ENCODE peak calls at places on chromosome 1, in six cellular contexts. T is GM23248, I is nephron progenitor cell, F is psoas muscle, L is caudate nucleus, P is NCI-H1105 treated with DMSO at 0.1 percent for 48 hours. J is an unnamed sample.

GRCh38 chr1:116356673-116357072 is 16.4 kb upstream of the ATP1A1 start:
- DNase-seq in T (peak; percentile 51), I (no peak), F (no peak), L (no peak), P (no peak), J (no peak)

GRCh38 chr1:93675931-93676330 is 5.7 kb downstream of the BCAR3 start:
- DNase-seq in T (peak; percentile 48), I (no peak), F (no peak), L (no peak), P (no peak), J (no peak)

GRCh38 chr1:198121058-198121829 is 35.6 kb upstream of the NEK7 start:
- DNase-seq in T (peak; percentile 88), I (no peak), F (no peak), L (no peak), P (no peak), J (no peak)

GRCh38 chr1:109890115-109890953 is 20.3 kb upstream of the CSF1 start:
- DNase-seq in T (no peak), I (no peak), F (no peak), L (no peak), P (no peak), J (no peak)

GRCh38 chr1:45490623-45491463 is at the start of gene TESK2:
- DNase-seq in T (peak; percentile 98), I (peak; percentile 97), F (peak; percentile 98), L (peak; percentile 91), P (peak; percentile 100), J (peak; percentile 99)

GRCh38 chr1:10601342-10602060 is 126.8 kb downstream of the PEX14 start:
- DNase-seq in T (no peak), I (no peak), F (no peak), L (no peak), P (no peak), J (no peak)

GRCh38 chr1:8661185-8662110 is 156.0 kb downstream of the RERE start:
- DNase-seq in T (peak; percentile 89), I (no peak), F (no peak), L (no peak), P (no peak), J (no peak)

GRCh38 chr1:184890539-184890973 is 83.8 kb downstream of the NIBAN1 start:
- DNase-seq in T (peak; percentile 31), I (no peak), F (no peak), L (no peak), P (no peak), J (no peak)

GRCh38 chr1:167442142-167442848 is 76.0 kb downstream of the CD247 start:
- DNase-seq in T (peak; percentile 87), I (peak; percentile 88), F (peak; percentile 91), L (peak; percentile 41), P (peak; percentile 76), J (no peak)

GRCh38 chr1:150210741-150211140 is 25.2 kb downstream of the ANP32E start:
- DNase-seq in T (no peak), I (no peak), F (no peak), L (no peak), P (no peak), J (no peak)